ENCODE peak calls at places on chromosomes 4 and X, in nine cellular contexts. One of them, this sample, is unnamed.

GRCh38 chr4:63492515-63492914 is 916.7 kb downstream of the TECRL start:
- DNase-seq in hepatic stellate cell: no peak
- DNase-seq in uterus: no peak
- DNase-seq in naive thymus-derived CD4-positive, alpha-beta T cell: no peak
- DNase-seq in central memory CD8-positive, alpha-beta T cell: no peak
- DNase-seq in progenitor cell of endocrine pancreas: no peak
- DNase-seq in AG04449: no peak
- DNase-seq in NAMALWA: no peak
- DNase-seq in A172: no peak
- DNase-seq in this sample: peak

GRCh38 chr4:160175064-160175643 is 1072.3 kb downstream of the RAPGEF2 start:
- DNase-seq in hepatic stellate cell: no peak
- DNase-seq in uterus: no peak
- DNase-seq in naive thymus-derived CD4-positive, alpha-beta T cell: no peak
- DNase-seq in central memory CD8-positive, alpha-beta T cell: no peak
- DNase-seq in progenitor cell of endocrine pancreas: no peak
- DNase-seq in AG04449: no peak
- DNase-seq in NAMALWA: no peak
- DNase-seq in A172: peak
- DNase-seq in this sample: no peak

GRCh38 chr4:110503588-110504435 is 27.9 kb downstream of the ENPEP start:
- DNase-seq in hepatic stellate cell: no peak
- DNase-seq in uterus: no peak
- DNase-seq in naive thymus-derived CD4-positive, alpha-beta T cell: no peak
- DNase-seq in central memory CD8-positive, alpha-beta T cell: no peak
- DNase-seq in progenitor cell of endocrine pancreas: no peak
- DNase-seq in AG04449: no peak
- DNase-seq in NAMALWA: no peak
- DNase-seq in A172: no peak
- DNase-seq in this sample: peak

GRCh38 chr4:52560844-52561280 is 98.2 kb downstream of the USP46 start:
- DNase-seq in hepatic stellate cell: no peak
- DNase-seq in uterus: no peak
- DNase-seq in naive thymus-derived CD4-positive, alpha-beta T cell: no peak
- DNase-seq in central memory CD8-positive, alpha-beta T cell: no peak
- DNase-seq in progenitor cell of endocrine pancreas: no peak
- DNase-seq in AG04449: peak
- DNase-seq in NAMALWA: no peak
- DNase-seq in A172: no peak
- DNase-seq in this sample: no peak

GRCh38 chr4:120730777-120731320 is 191.7 kb downstream of the PRDM5 start:
- DNase-seq in hepatic stellate cell: no peak
- DNase-seq in uterus: no peak
- DNase-seq in naive thymus-derived CD4-positive, alpha-beta T cell: no peak
- DNase-seq in central memory CD8-positive, alpha-beta T cell: no peak
- DNase-seq in progenitor cell of endocrine pancreas: no peak
- DNase-seq in AG04449: no peak
- DNase-seq in NAMALWA: no peak
- DNase-seq in A172: no peak
- DNase-seq in this sample: no peak

GRCh38 chr4:141215972-141216761 is 4.5 kb upstream of the ZNF330 start:
- DNase-seq in hepatic stellate cell: no peak
- DNase-seq in uterus: no peak
- DNase-seq in naive thymus-derived CD4-positive, alpha-beta T cell: no peak
- DNase-seq in central memory CD8-positive, alpha-beta T cell: no peak
- DNase-seq in progenitor cell of endocrine pancreas: no peak
- DNase-seq in AG04449: no peak
- DNase-seq in NAMALWA: no peak
- DNase-seq in A172: no peak
- DNase-seq in this sample: no peak

GRCh38 chr4:113761682-113762060 is at the start of gene CAMK2D:
- DNase-seq in hepatic stellate cell: peak
- DNase-seq in uterus: peak
- DNase-seq in naive thymus-derived CD4-positive, alpha-beta T cell: peak
- DNase-seq in central memory CD8-positive, alpha-beta T cell: peak
- DNase-seq in progenitor cell of endocrine pancreas: peak
- DNase-seq in AG04449: no peak
- DNase-seq in NAMALWA: peak
- DNase-seq in A172: peak
- DNase-seq in this sample: peak

GRCh38 chrX:130778773-130779172 is 124.2 kb downstream of the ENOX2 start:
- DNase-seq in hepatic stellate cell: no peak
- DNase-seq in uterus: no peak
- DNase-seq in naive thymus-derived CD4-positive, alpha-beta T cell: no peak
- DNase-seq in central memory CD8-positive, alpha-beta T cell: no peak
- DNase-seq in progenitor cell of endocrine pancreas: no peak
- DNase-seq in AG04449: no peak
- DNase-seq in NAMALWA: no peak
- DNase-seq in A172: no peak
- DNase-seq in this sample: no peak

GRCh38 chr4:52028970-52029369 is 8.8 kb upstream of the LRRC66 start:
- DNase-seq in hepatic stellate cell: no peak
- DNase-seq in uterus: no peak
- DNase-seq in naive thymus-derived CD4-positive, alpha-beta T cell: no peak
- DNase-seq in central memory CD8-positive, alpha-beta T cell: no peak
- DNase-seq in progenitor cell of endocrine pancreas: no peak
- DNase-seq in AG04449: peak
- DNase-seq in NAMALWA: no peak
- DNase-seq in A172: peak
- DNase-seq in this sample: no peak

GRCh38 chr4:8908206-8908893 is 36.7 kb upstream of the HMX1 start:
- DNase-seq in hepatic stellate cell: no peak
- DNase-seq in uterus: no peak
- DNase-seq in naive thymus-derived CD4-positive, alpha-beta T cell: peak
- DNase-seq in central memory CD8-positive, alpha-beta T cell: no peak
- DNase-seq in progenitor cell of endocrine pancreas: peak
- DNase-seq in AG04449: no peak
- DNase-seq in NAMALWA: no peak
- DNase-seq in A172: no peak
- DNase-seq in this sample: no peak

GRCh38 chr4:82833696-82834313 is 35.2 kb upstream of the SCD5 start:
- DNase-seq in hepatic stellate cell: peak
- DNase-seq in uterus: no peak
- DNase-seq in naive thymus-derived CD4-positive, alpha-beta T cell: no peak
- DNase-seq in central memory CD8-positive, alpha-beta T cell: no peak
- DNase-seq in progenitor cell of endocrine pancreas: no peak
- DNase-seq in AG04449: peak
- DNase-seq in NAMALWA: no peak
- DNase-seq in A172: peak
- DNase-seq in this sample: no peak

GRCh38 chr4:109432676-109433075 is 939 bp upstream of the SEC24B start:
- DNase-seq in hepatic stellate cell: peak
- DNase-seq in uterus: no peak
- DNase-seq in naive thymus-derived CD4-positive, alpha-beta T cell: no peak
- DNase-seq in central memory CD8-positive, alpha-beta T cell: no peak
- DNase-seq in progenitor cell of endocrine pancreas: no peak
- DNase-seq in AG04449: peak
- DNase-seq in NAMALWA: peak
- DNase-seq in A172: peak
- DNase-seq in this sample: no peak

GRCh38 chr4:125316391-125316780 is 1.6 kb downstream of the FAT4 start:
- DNase-seq in hepatic stellate cell: peak
- DNase-seq in uterus: peak
- DNase-seq in naive thymus-derived CD4-positive, alpha-beta T cell: no peak
- DNase-seq in central memory CD8-positive, alpha-beta T cell: no peak
- DNase-seq in progenitor cell of endocrine pancreas: peak
- DNase-seq in AG04449: no peak
- DNase-seq in NAMALWA: no peak
- DNase-seq in A172: no peak
- DNase-seq in this sample: no peak

GRCh38 chr4:185142563-185142910 is 529 bp upstream of the SLC25A4 start:
- DNase-seq in hepatic stellate cell: no peak
- DNase-seq in uterus: no peak
- DNase-seq in naive thymus-derived CD4-positive, alpha-beta T cell: no peak
- DNase-seq in central memory CD8-positive, alpha-beta T cell: no peak
- DNase-seq in progenitor cell of endocrine pancreas: no peak
- DNase-seq in AG04449: no peak
- DNase-seq in NAMALWA: no peak
- DNase-seq in A172: no peak
- DNase-seq in this sample: peak

GRCh38 chr4:120232050-120232449 is 165.4 kb upstream of the MAD2L1 start:
- DNase-seq in hepatic stellate cell: no peak
- DNase-seq in uterus: no peak
- DNase-seq in naive thymus-derived CD4-positive, alpha-beta T cell: no peak
- DNase-seq in central memory CD8-positive, alpha-beta T cell: no peak
- DNase-seq in progenitor cell of endocrine pancreas: no peak
- DNase-seq in AG04449: no peak
- DNase-seq in NAMALWA: no peak
- DNase-seq in A172: no peak
- DNase-seq in this sample: no peak

GRCh38 chrX:11427082-11428033 is 134.1 kb downstream of the AMELX start:
- DNase-seq in hepatic stellate cell: peak
- DNase-seq in uterus: peak
- DNase-seq in naive thymus-derived CD4-positive, alpha-beta T cell: no peak
- DNase-seq in central memory CD8-positive, alpha-beta T cell: no peak
- DNase-seq in progenitor cell of endocrine pancreas: peak
- DNase-seq in AG04449: no peak
- DNase-seq in NAMALWA: no peak
- DNase-seq in A172: no peak
- DNase-seq in this sample: peak

GRCh38 chr4:141840299-141840986 is 204.1 kb downstream of the IL15 start:
- DNase-seq in hepatic stellate cell: no peak
- DNase-seq in uterus: no peak
- DNase-seq in naive thymus-derived CD4-positive, alpha-beta T cell: no peak
- DNase-seq in central memory CD8-positive, alpha-beta T cell: no peak
- DNase-seq in progenitor cell of endocrine pancreas: no peak
- DNase-seq in AG04449: no peak
- DNase-seq in NAMALWA: no peak
- DNase-seq in A172: no peak
- DNase-seq in this sample: no peak